ENCODE peak calls at places on chromosomes 13 and 19, in six cellular contexts. B is left ventricle myocardium inferior, U is HepG2, N is colonic mucosa, M is psoas muscle, D is upper lobe of left lung. A is an unnamed sample.

GRCh38 chr19:4831351-4832340 is at the start of gene TICAM1:
- DNase-seq in D (peak; percentile 86), U (no peak), B (peak; percentile 83), N (peak; percentile 87), M (peak; percentile 79), A (peak; percentile 75)

GRCh38 chr19:33040994-33041827 is 23.5 kb downstream of the RHPN2 start:
- DNase-seq in M (no peak), N (peak; percentile 83), U (peak; percentile 100), D (no peak), B (no peak), A (peak; percentile 87)

GRCh38 chr19:54653181-54653809 is 9.5 kb upstream of the LILRB4 start:
- DNase-seq in D (no peak), M (no peak), B (no peak), N (no peak), U (peak; percentile 8), A (peak; percentile 13)

GRCh38 chr19:8592231-8593009 is 15.2 kb upstream of the MYO1F start:
- DNase-seq in N (peak; percentile 88), U (no peak), M (peak; percentile 95), B (peak; percentile 95), D (peak; percentile 92), A (no peak)

GRCh38 chr19:35138305-35138799 is 272 bp upstream of the FXYD1 start:
- DNase-seq in D (no peak), N (peak; percentile 20), B (peak; percentile 78), U (no peak), M (peak; percentile 73), A (no peak)

GRCh38 chr13:46831588-46832194 is 34.7 kb upstream of the ESD start:
- DNase-seq in M (no peak), B (no peak), D (no peak), N (peak; percentile 48), U (peak; percentile 22), A (peak; percentile 59)

GRCh38 chr19:39111593-39112199 is 13.9 kb upstream of the PAK4 start:
- DNase-seq in B (no peak), M (no peak), U (no peak), D (no peak), N (no peak), A (peak; percentile 18)

GRCh38 chr19:12779162-12779993 is 4.0 kb upstream of the HOOK2 start:
- DNase-seq in N (peak; percentile 51), U (peak; percentile 61), B (peak; percentile 73), D (peak; percentile 62), M (peak; percentile 75), A (no peak)

GRCh38 chr19:1534972-1535371 is 11.1 kb downstream of the PLK5 start:
- DNase-seq in N (no peak), D (no peak), U (no peak), B (no peak), M (no peak), A (no peak)

GRCh38 chr19:35348909-35349611 is 1.4 kb downstream of the FFAR1 start:
- DNase-seq in U (no peak), N (no peak), D (peak; percentile 16), M (no peak), B (no peak), A (no peak)

GRCh38 chr19:29645911-29646310 is 19.4 kb upstream of the PLEKHF1 start:
- DNase-seq in U (peak; percentile 27), N (no peak), M (peak; percentile 43), B (peak; percentile 48), D (no peak), A (peak; percentile 66)
- H3K4me3 ChIP-seq in U (no peak overlapping the region), N (no peak overlapping the region), M (no peak overlapping the region), B (no peak overlapping the region), D (no peak overlapping the region), A (no peak overlapping the region)

DNA sequence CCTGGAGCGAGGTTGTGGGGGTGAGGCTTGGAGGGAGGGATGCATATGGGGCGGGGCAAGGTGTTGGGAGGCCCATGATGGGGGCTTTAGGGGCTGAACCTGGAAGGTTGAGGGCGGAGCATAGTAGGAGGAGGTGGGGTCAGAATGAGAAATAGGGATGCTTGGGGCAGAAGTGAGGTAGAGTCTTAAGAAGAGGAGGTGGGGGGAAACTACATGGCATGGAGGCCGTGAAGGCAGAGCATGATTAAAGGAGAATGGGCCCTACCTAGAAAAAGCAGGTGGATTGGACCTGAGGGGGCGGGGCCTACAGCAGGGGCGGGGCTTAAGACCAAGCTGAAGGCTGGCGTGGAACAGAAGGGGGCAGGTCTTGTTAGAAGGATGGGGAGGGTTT is 789 bp downstream of the NR1H2 start:
- DNase-seq in N (peak; percentile 65), B (no peak), U (peak; percentile 12), M (peak; percentile 42), D (no peak), A (peak; percentile 19)
- TF ChIP-seq CTCF in N (no peak), B (no peak), U (no peak), M (no peak), D (no peak), A (no peak)

GRCh38 chr19:10513223-10513622 is 4.0 kb downstream of the S1PR5 start:
- DNase-seq in B (no peak), D (no peak), N (no peak), U (no peak), M (no peak), A (no peak)
- H3K27me3 ChIP-seq in B (peaks cover 92% of the 10 kb centered on the region), D (peaks cover 24% of the 10 kb centered on the region), N (peaks cover 58% of the 10 kb centered on the region), U (peaks cover 11% of the 10 kb centered on the region), M (peaks cover 79% of the 10 kb centered on the region), A (no peaks in the 10 kb centered on the region)

GRCh38 chr13:34037636-34038325 is 219.8 kb downstream of the RFC3 start:
- DNase-seq in N (no peak), U (no peak), D (no peak), M (no peak), B (no peak), A (peak; percentile 45)
- H3K4me3 ChIP-seq in N (no peak overlapping the region), U (no peak overlapping the region), D (no peak overlapping the region), M (no peak overlapping the region), B (no peak overlapping the region), A (no peak overlapping the region)